ENCODE peak calls at places on chromosomes 3 and 15, in five cellular contexts. M, U, H, J and F are unnamed samples.

GRCh38 chr3:40713306-40713705 is 188.5 kb downstream of the ZNF621 start:
- DNase-seq in U (no peak), H (no peak), J (no peak), M (no peak), F (no peak)

GRCh38 chr3:172152869-172153268 is 113.5 kb downstream of the FNDC3B start:
- DNase-seq in U (no peak), J (peak), H (no peak), M (no peak), F (no peak)

GRCh38 chr15:66573348-66573718 is 7.5 kb upstream of the LCTL start:
- DNase-seq in J (no peak), M (no peak), U (no peak), H (no peak), F (no peak)

GRCh38 chr3:129605593-129606521 is 619 bp downstream of the PLXND1 start:
- DNase-seq in J (peak), M (no peak), H (peak), U (peak), F (no peak)

GRCh38 chr3:60399861-60400845 is 851.1 kb downstream of the FHIT start:
- DNase-seq in H (no peak), J (peak), U (no peak), M (no peak), F (no peak)

GRCh38 chr3:136008221-136008620 is 42.7 kb downstream of the PPP2R3A start:
- DNase-seq in J (peak), H (no peak), U (no peak), M (no peak), F (no peak)

GRCh38 chr3:180433172-180433571 is 168.8 kb upstream of the TTC14 start:
- DNase-seq in H (no peak), U (peak), M (no peak), J (no peak), F (no peak)

GRCh38 chr3:17938313-17938712 is 195.9 kb upstream of the TBC1D5 start:
- DNase-seq in J (no peak), U (no peak), H (no peak), M (no peak), F (no peak)

GRCh38 chr3:78003090-78003489 is 963.2 kb downstream of the ROBO2 start:
- DNase-seq in U (no peak), J (no peak), H (no peak), M (no peak), F (no peak)

GRCh38 chr15:81050806-81051205 is 50.1 kb downstream of the TLNRD1 start:
- DNase-seq in U (no peak), J (no peak), M (no peak), H (no peak), F (no peak)

GRCh38 chr3:197023998-197024651 is 5.5 kb downstream of the MELTF start:
- DNase-seq in H (peak), M (no peak), U (no peak), J (no peak), F (no peak)

GRCh38 chr15:78101423-78102105 is 9.2 kb downstream of the SH2D7 start:
- DNase-seq in U (no peak), M (no peak), J (no peak), H (no peak), F (no peak)

GRCh38 chr3:127452321-127452821 is 138.2 kb downstream of the TPRA1 start:
- DNase-seq in M (no peak), H (no peak), U (no peak), J (no peak), F (no peak)

GRCh38 chr3:16975083-16975482 is 90.3 kb downstream of the PLCL2 start:
- DNase-seq in M (no peak), U (no peak), J (no peak), H (no peak), F (no peak)

GRCh38 chr3:65664927-65665326 is 373.8 kb downstream of the MAGI1 start:
- DNase-seq in J (no peak), H (no peak), U (no peak), M (no peak), F (no peak)

GRCh38 chr15:87877114-87877810 is 379.3 kb downstream of the NTRK3 start:
- DNase-seq in J (no peak), U (no peak), H (no peak), M (no peak), F (no peak)

GRCh38 chr15:101723874-101724674 is at the start of gene TARS3:
- DNase-seq in M (peak), H (peak), U (peak), J (peak), F (peak)

GRCh38 chr3:124839896-124840295 is 47.3 kb downstream of the ITGB5 start:
- DNase-seq in M (no peak), U (no peak), J (no peak), H (no peak), F (no peak)

GRCh38 chr15:48112242-48112641 is 8.5 kb upstream of the SLC24A5 start:
- DNase-seq in U (peak), M (peak), H (peak), J (peak), F (peak)

GRCh38 chr3:129429080-129429451 is 630 bp upstream of the EFCAB12 start:
- DNase-seq in J (no peak), H (no peak), U (no peak), M (no peak), F (no peak)

GRCh38 chr15:95512906-95513305 is 817.6 kb upstream of the NR2F2 start:
- DNase-seq in H (no peak), J (no peak), M (no peak), U (no peak), F (no peak)

GRCh38 chr15:48645558-48646330 is at the start of gene FBN1:
- DNase-seq in J (peak), U (peak), M (peak), H (peak), F (peak)

GRCh38 chr3:135503429-135504083 is 462.0 kb upstream of the PPP2R3A start:
- DNase-seq in H (peak), M (peak), U (peak), J (peak), F (peak)

GRCh38 chr3:99965077-99965476 is 147.4 kb downstream of the CMSS1 start:
- DNase-seq in H (no peak), M (no peak), J (no peak), U (no peak), F (no peak)

GRCh38 chr3:49279376-49279775 is 2.3 kb upstream of the C3orf62 start:
- DNase-seq in J (no peak), H (no peak), U (no peak), M (no peak), F (no peak)

GRCh38 chr3:36804295-36805055 is 40.1 kb upstream of the DCLK3 start:
- DNase-seq in U (peak), H (no peak), J (no peak), M (peak), F (no peak)

GRCh38 chr3:170739410-170739809 is 130.6 kb downstream of the RPL22L1 start:
- DNase-seq in J (no peak), U (no peak), H (no peak), M (no peak), F (no peak)

GRCh38 chr3:187291512-187292132 is at the start of gene MASP1:
- DNase-seq in H (no peak), M (no peak), J (no peak), U (no peak), F (no peak)

DNA sequence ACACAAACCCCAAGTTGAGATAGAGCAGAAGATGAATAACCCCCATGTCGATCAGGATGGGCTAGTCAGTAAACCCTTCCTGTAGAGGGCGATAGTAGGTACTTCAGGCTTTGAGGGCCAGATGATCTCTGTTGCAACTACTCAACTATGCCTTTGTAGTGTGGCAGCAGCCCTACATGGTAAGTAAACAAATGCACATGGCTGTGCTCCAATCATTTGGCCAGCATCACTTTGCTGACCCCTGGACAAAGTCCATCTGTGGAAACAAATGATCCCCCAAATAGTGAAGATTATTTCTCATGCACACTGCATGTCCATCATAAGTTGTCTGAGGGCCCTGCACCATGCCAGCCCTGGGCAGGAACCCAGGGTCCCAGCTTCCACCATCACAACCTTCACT is 402.2 kb upstream of the PROK2 start:
- DNase-seq in H (no peak), U (no peak), J (no peak), M (no peak), F (no peak)
- TF ChIP-seq CTCF in H (no peak), U (no peak), J (no peak), M (peak), F (no peak)

DNA sequence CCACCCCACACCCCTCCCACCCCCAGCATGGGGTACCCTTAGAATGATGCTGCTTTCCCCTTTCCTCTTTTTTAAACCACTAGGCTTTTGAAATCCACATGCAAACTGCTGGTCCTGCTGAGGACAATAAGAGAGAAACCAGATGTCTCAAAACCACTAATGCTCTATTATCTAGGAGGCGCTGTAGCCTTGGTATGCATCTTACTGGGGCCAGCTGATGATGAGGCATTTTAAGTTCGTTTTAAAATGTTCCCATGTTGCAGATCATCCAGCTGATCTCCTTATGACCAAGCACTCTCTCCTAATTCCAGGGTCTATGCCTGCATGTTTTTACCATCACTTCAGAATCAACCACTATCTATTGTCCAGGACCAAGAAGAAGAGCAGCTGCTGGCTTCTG is 1.3 kb downstream of the NME9 start:
- DNase-seq in J (no peak), U (peak), M (no peak), H (no peak), F (no peak)
- TF ChIP-seq CTCF in J (no peak), U (peak), M (no peak), H (no peak), F (no peak)

GRCh38 chr3:62621171-62621570 is 247.8 kb upstream of the FEZF2 start:
- DNase-seq in J (no peak), U (no peak), M (no peak), H (no peak), F (no peak)

GRCh38 chr3:62625278-62625677 is 249.9 kb downstream of the CADPS start:
- DNase-seq in J (no peak), M (no peak), U (no peak), H (no peak), F (no peak)

GRCh38 chr3:62622553-62623174 is 249.3 kb upstream of the FEZF2 start:
- DNase-seq in J (peak), H (peak), U (peak), M (peak), F (no peak)
- TF ChIP-seq CTCF in J (peak), H (no peak), U (peak), M (peak), F (peak)

GRCh38 chr3:156577731-156578130 is 22.8 kb upstream of the SSR3 start:
- DNase-seq in M (no peak), H (no peak), J (no peak), U (no peak), F (no peak)
- TF ChIP-seq CTCF in M (no peak), H (no peak), J (no peak), U (no peak), F (no peak)